ENCODE peak calls at places on chromosome X, in nine cellular contexts. One of them, this sample, is unnamed.

GRCh38 chrX:11412715-11413623 is 119.8 kb downstream of the AMELX start:
- DNase-seq in OCI-LY7: no peak
- DNase-seq in ovary: no peak
- DNase-seq in fibroblast of mammary gland: peak; percentile 38
- DNase-seq in MV-4-11: no peak
- DNase-seq in stimulated activated CD4-positive, alpha-beta T cell treated with anti-CD3 and anti-CD28 coated beads, Interleukin-12 subunit alpha, Interleukin-12 subunit beta, amount 100 ng/mL, for 48 hours: no peak
- DNase-seq in ELR: no peak
- DNase-seq in T-cell: no peak
- DNase-seq in T-helper 2 cell: no peak
- DNase-seq in this sample: no peak

GRCh38 chrX:46912673-46913491 is 661 bp downstream of the JADE3 start:
- DNase-seq in MV-4-11: no peak
- DNase-seq in T-cell: no peak
- DNase-seq in ELR: peak; percentile 64
- DNase-seq in OCI-LY7: peak; percentile 75
- DNase-seq in fibroblast of mammary gland: peak; percentile 26
- DNase-seq in stimulated activated CD4-positive, alpha-beta T cell treated with anti-CD3 and anti-CD28 coated beads, Interleukin-12 subunit alpha, Interleukin-12 subunit beta, amount 100 ng/mL, for 48 hours: no peak
- DNase-seq in ovary: peak; percentile 43
- DNase-seq in T-helper 2 cell: peak; percentile 11
- DNase-seq in this sample: no peak

GRCh38 chrX:112896051-112896450 is 55.4 kb upstream of the AMOT start:
- DNase-seq in T-cell: no peak
- DNase-seq in stimulated activated CD4-positive, alpha-beta T cell treated with anti-CD3 and anti-CD28 coated beads, Interleukin-12 subunit alpha, Interleukin-12 subunit beta, amount 100 ng/mL, for 48 hours: no peak
- DNase-seq in ELR: no peak
- DNase-seq in ovary: no peak
- DNase-seq in fibroblast of mammary gland: no peak
- DNase-seq in T-helper 2 cell: no peak
- DNase-seq in MV-4-11: no peak
- DNase-seq in OCI-LY7: no peak
- DNase-seq in this sample: no peak

GRCh38 chrX:13360146-13360545 is 40.3 kb upstream of the ATXN3L start:
- DNase-seq in ovary: no peak
- DNase-seq in T-cell: no peak
- DNase-seq in OCI-LY7: peak; percentile 29
- DNase-seq in ELR: no peak
- DNase-seq in MV-4-11: no peak
- DNase-seq in T-helper 2 cell: no peak
- DNase-seq in stimulated activated CD4-positive, alpha-beta T cell treated with anti-CD3 and anti-CD28 coated beads, Interleukin-12 subunit alpha, Interleukin-12 subunit beta, amount 100 ng/mL, for 48 hours: no peak
- DNase-seq in fibroblast of mammary gland: no peak
- DNase-seq in this sample: no peak

GRCh38 chrX:88937616-88938015 is 190.6 kb downstream of the CPXCR1 start:
- DNase-seq in stimulated activated CD4-positive, alpha-beta T cell treated with anti-CD3 and anti-CD28 coated beads, Interleukin-12 subunit alpha, Interleukin-12 subunit beta, amount 100 ng/mL, for 48 hours: no peak
- DNase-seq in T-cell: no peak
- DNase-seq in OCI-LY7: no peak
- DNase-seq in ovary: no peak
- DNase-seq in MV-4-11: no peak
- DNase-seq in T-helper 2 cell: no peak
- DNase-seq in ELR: no peak
- DNase-seq in fibroblast of mammary gland: no peak
- DNase-seq in this sample: no peak

GRCh38 chrX:137305404-137305803 is 260.5 kb upstream of the ZIC3 start:
- DNase-seq in T-helper 2 cell: no peak
- DNase-seq in stimulated activated CD4-positive, alpha-beta T cell treated with anti-CD3 and anti-CD28 coated beads, Interleukin-12 subunit alpha, Interleukin-12 subunit beta, amount 100 ng/mL, for 48 hours: no peak
- DNase-seq in fibroblast of mammary gland: no peak
- DNase-seq in ELR: no peak
- DNase-seq in T-cell: no peak
- DNase-seq in MV-4-11: no peak
- DNase-seq in OCI-LY7: no peak
- DNase-seq in ovary: no peak
- DNase-seq in this sample: no peak

GRCh38 chrX:151488677-151489076 is 74.8 kb upstream of the PASD1 start:
- DNase-seq in stimulated activated CD4-positive, alpha-beta T cell treated with anti-CD3 and anti-CD28 coated beads, Interleukin-12 subunit alpha, Interleukin-12 subunit beta, amount 100 ng/mL, for 48 hours: peak; percentile 0
- DNase-seq in ELR: peak; percentile 3
- DNase-seq in MV-4-11: peak; percentile 67
- DNase-seq in T-cell: no peak
- DNase-seq in T-helper 2 cell: no peak
- DNase-seq in ovary: no peak
- DNase-seq in fibroblast of mammary gland: no peak
- DNase-seq in OCI-LY7: peak; percentile 2
- DNase-seq in this sample: no peak

GRCh38 chrX:25083661-25084060 is 67.9 kb upstream of the ARX start:
- DNase-seq in ELR: peak; percentile 11
- DNase-seq in ovary: no peak
- DNase-seq in T-helper 2 cell: no peak
- DNase-seq in OCI-LY7: no peak
- DNase-seq in MV-4-11: no peak
- DNase-seq in T-cell: no peak
- DNase-seq in stimulated activated CD4-positive, alpha-beta T cell treated with anti-CD3 and anti-CD28 coated beads, Interleukin-12 subunit alpha, Interleukin-12 subunit beta, amount 100 ng/mL, for 48 hours: no peak
- DNase-seq in fibroblast of mammary gland: no peak
- DNase-seq in this sample: no peak

GRCh38 chrX:72306851-72307645 is 1.3 kb upstream of the CITED1 start:
- DNase-seq in stimulated activated CD4-positive, alpha-beta T cell treated with anti-CD3 and anti-CD28 coated beads, Interleukin-12 subunit alpha, Interleukin-12 subunit beta, amount 100 ng/mL, for 48 hours: no peak
- DNase-seq in OCI-LY7: no peak
- DNase-seq in ELR: peak; percentile 76
- DNase-seq in ovary: peak; percentile 38
- DNase-seq in fibroblast of mammary gland: peak; percentile 62
- DNase-seq in T-helper 2 cell: no peak
- DNase-seq in T-cell: no peak
- DNase-seq in MV-4-11: peak; percentile 35
- DNase-seq in this sample: no peak

This sample was measured in coronary artery.